ENCODE peak calls at places on chromosomes 7 and 10, in five cellular contexts. One of them, this sample, is unnamed.
A peak's percentile ranks its signal among the peaks of the same experiment; 100 is the strongest.

GRCh38 chr10:75398630-75399460 is 2.7 kb downstream of the ZNF503 start:
- DNase-seq in NCI-H1694 treated with DMSO at 0.1 percent for 48 hours: no peak
- DNase-seq in DMS53: peak; percentile 85
- DNase-seq in ovary: peak; percentile 56
- DNase-seq in endodermal cell: peak; percentile 81
- DNase-seq in this sample: no peak

GRCh38 chr10:56346845-56347415 is 14.1 kb downstream of the ZWINT start:
- DNase-seq in NCI-H1694 treated with DMSO at 0.1 percent for 48 hours: no peak
- DNase-seq in DMS53: peak; percentile 24
- DNase-seq in ovary: no peak
- DNase-seq in endodermal cell: no peak
- DNase-seq in this sample: peak; percentile 14

GRCh38 chr10:119807960-119808697 is 64.5 kb downstream of the MCMBP start:
- DNase-seq in NCI-H1694 treated with DMSO at 0.1 percent for 48 hours: no peak
- DNase-seq in DMS53: peak; percentile 15
- DNase-seq in ovary: no peak
- DNase-seq in endodermal cell: no peak
- DNase-seq in this sample: peak; percentile 70

GRCh38 chr7:43390601-43391000 is 192.3 kb upstream of the STK17A start:
- DNase-seq in NCI-H1694 treated with DMSO at 0.1 percent for 48 hours: no peak
- DNase-seq in DMS53: no peak
- DNase-seq in ovary: no peak
- DNase-seq in endodermal cell: no peak
- DNase-seq in this sample: no peak

GRCh38 chr10:118251791-118252190 is 90.3 kb downstream of the FAM204A start:
- DNase-seq in NCI-H1694 treated with DMSO at 0.1 percent for 48 hours: no peak
- DNase-seq in DMS53: no peak
- DNase-seq in ovary: no peak
- DNase-seq in endodermal cell: no peak
- DNase-seq in this sample: no peak

GRCh38 chr7:10677211-10677610 is 296.5 kb upstream of the PHF14 start:
- DNase-seq in NCI-H1694 treated with DMSO at 0.1 percent for 48 hours: peak; percentile 93
- DNase-seq in DMS53: no peak
- DNase-seq in ovary: no peak
- DNase-seq in endodermal cell: no peak
- DNase-seq in this sample: no peak

GRCh38 chr10:87092356-87092860 is 2.2 kb downstream of the GLUD1 start:
- DNase-seq in NCI-H1694 treated with DMSO at 0.1 percent for 48 hours: no peak
- DNase-seq in DMS53: peak; percentile 28
- DNase-seq in ovary: no peak
- DNase-seq in endodermal cell: no peak
- DNase-seq in this sample: peak; percentile 5

GRCh38 chr10:132926777-132927650 is 15.4 kb downstream of the CFAP46 start:
- DNase-seq in NCI-H1694 treated with DMSO at 0.1 percent for 48 hours: no peak
- DNase-seq in DMS53: no peak
- DNase-seq in ovary: no peak
- DNase-seq in endodermal cell: no peak
- DNase-seq in this sample: no peak

GRCh38 chr7:28709756-28710155 is 248.4 kb downstream of the TRIL start:
- DNase-seq in NCI-H1694 treated with DMSO at 0.1 percent for 48 hours: no peak
- DNase-seq in DMS53: no peak
- DNase-seq in ovary: no peak
- DNase-seq in endodermal cell: no peak
- DNase-seq in this sample: no peak

GRCh38 chr10:30803901-30804322 is 174.4 kb upstream of the LYZL2 start:
- DNase-seq in NCI-H1694 treated with DMSO at 0.1 percent for 48 hours: no peak
- DNase-seq in DMS53: no peak
- DNase-seq in ovary: peak; percentile 67
- DNase-seq in endodermal cell: no peak
- DNase-seq in this sample: peak; percentile 80

GRCh38 chr10:112461029-112461887 is 14.2 kb downstream of the VTI1A start:
- DNase-seq in NCI-H1694 treated with DMSO at 0.1 percent for 48 hours: no peak
- DNase-seq in DMS53: peak; percentile 43
- DNase-seq in ovary: no peak
- DNase-seq in endodermal cell: no peak
- DNase-seq in this sample: peak; percentile 84

GRCh38 chr7:131235489-131236317 is 92.0 kb upstream of the MKLN1 start:
- DNase-seq in NCI-H1694 treated with DMSO at 0.1 percent for 48 hours: no peak
- DNase-seq in DMS53: peak; percentile 94
- DNase-seq in ovary: no peak
- DNase-seq in endodermal cell: peak; percentile 57
- DNase-seq in this sample: peak; percentile 97

GRCh38 chr7:82450759-82451158 is 7.2 kb upstream of the CACNA2D1 start:
- DNase-seq in NCI-H1694 treated with DMSO at 0.1 percent for 48 hours: no peak
- DNase-seq in DMS53: no peak
- DNase-seq in ovary: no peak
- DNase-seq in endodermal cell: no peak
- DNase-seq in this sample: no peak

GRCh38 chr7:52838981-52839411 is 196.4 kb upstream of the POM121L12 start:
- DNase-seq in NCI-H1694 treated with DMSO at 0.1 percent for 48 hours: no peak
- DNase-seq in DMS53: no peak
- DNase-seq in ovary: no peak
- DNase-seq in endodermal cell: no peak
- DNase-seq in this sample: no peak

GRCh38 chr7:117775826-117776623 is 97.2 kb downstream of the CTTNBP2 start:
- DNase-seq in NCI-H1694 treated with DMSO at 0.1 percent for 48 hours: no peak
- DNase-seq in DMS53: no peak
- DNase-seq in ovary: no peak
- DNase-seq in endodermal cell: no peak
- DNase-seq in this sample: no peak

GRCh38 chr7:155741805-155742204 is 70.5 kb downstream of the SHH start:
- DNase-seq in NCI-H1694 treated with DMSO at 0.1 percent for 48 hours: no peak
- DNase-seq in DMS53: no peak
- DNase-seq in ovary: no peak
- DNase-seq in endodermal cell: no peak
- DNase-seq in this sample: no peak

GRCh38 chr10:45375716-45376231 is 1.8 kb downstream of the ALOX5 start:
- DNase-seq in NCI-H1694 treated with DMSO at 0.1 percent for 48 hours: no peak
- DNase-seq in DMS53: no peak
- DNase-seq in ovary: no peak
- DNase-seq in endodermal cell: peak; percentile 24
- DNase-seq in this sample: no peak

GRCh38 chr10:11546581-11546980 is 64.9 kb downstream of the USP6NL start:
- DNase-seq in NCI-H1694 treated with DMSO at 0.1 percent for 48 hours: no peak
- DNase-seq in DMS53: no peak
- DNase-seq in ovary: no peak
- DNase-seq in endodermal cell: no peak
- DNase-seq in this sample: peak; percentile 47

GRCh38 chr10:78931333-78932083 is 137.3 kb upstream of the ZMIZ1 start:
- DNase-seq in NCI-H1694 treated with DMSO at 0.1 percent for 48 hours: no peak
- DNase-seq in DMS53: no peak
- DNase-seq in ovary: peak; percentile 86
- DNase-seq in endodermal cell: peak; percentile 64
- DNase-seq in this sample: peak; percentile 89

GRCh38 chr10:71429929-71430328 is 33.2 kb downstream of the CDH23 start:
- DNase-seq in NCI-H1694 treated with DMSO at 0.1 percent for 48 hours: no peak
- DNase-seq in DMS53: no peak
- DNase-seq in ovary: peak; percentile 7
- DNase-seq in endodermal cell: peak; percentile 82
- DNase-seq in this sample: no peak

GRCh38 chr10:5906651-5907050 is 16.6 kb downstream of the FBH1 start:
- DNase-seq in NCI-H1694 treated with DMSO at 0.1 percent for 48 hours: no peak
- DNase-seq in DMS53: no peak
- DNase-seq in ovary: no peak
- DNase-seq in endodermal cell: no peak
- DNase-seq in this sample: no peak

GRCh38 chr10:14468022-14468421 is 137.3 kb upstream of the FRMD4A start:
- DNase-seq in NCI-H1694 treated with DMSO at 0.1 percent for 48 hours: peak; percentile 93
- DNase-seq in DMS53: no peak
- DNase-seq in ovary: no peak
- DNase-seq in endodermal cell: no peak
- DNase-seq in this sample: no peak

GRCh38 chr10:73413108-73413527 is 740 bp downstream of the ANXA7 start:
- DNase-seq in NCI-H1694 treated with DMSO at 0.1 percent for 48 hours: peak; percentile 32
- DNase-seq in DMS53: peak; percentile 92
- DNase-seq in ovary: no peak
- DNase-seq in endodermal cell: peak; percentile 75
- DNase-seq in this sample: peak; percentile 45

GRCh38 chr7:3520206-3520605 is 219.2 kb downstream of the SDK1 start:
- DNase-seq in NCI-H1694 treated with DMSO at 0.1 percent for 48 hours: no peak
- DNase-seq in DMS53: peak; percentile 83
- DNase-seq in ovary: no peak
- DNase-seq in endodermal cell: no peak
- DNase-seq in this sample: no peak

GRCh38 chr7:142714375-142714774 is 34.9 kb upstream of the PRSS1 start:
- DNase-seq in NCI-H1694 treated with DMSO at 0.1 percent for 48 hours: no peak
- DNase-seq in DMS53: no peak
- DNase-seq in ovary: no peak
- DNase-seq in endodermal cell: no peak
- DNase-seq in this sample: no peak

GRCh38 chr7:99040104-99040958 is 103.6 kb downstream of the SMURF1 start:
- DNase-seq in NCI-H1694 treated with DMSO at 0.1 percent for 48 hours: peak; percentile 76
- DNase-seq in DMS53: peak; percentile 93
- DNase-seq in ovary: peak; percentile 80
- DNase-seq in endodermal cell: peak; percentile 94
- DNase-seq in this sample: peak; percentile 83

GRCh38 chr7:107080099-107080505 is 35.6 kb downstream of the PRKAR2B start:
- DNase-seq in NCI-H1694 treated with DMSO at 0.1 percent for 48 hours: no peak
- DNase-seq in DMS53: no peak
- DNase-seq in ovary: no peak
- DNase-seq in endodermal cell: no peak
- DNase-seq in this sample: no peak

GRCh38 chr7:80392229-80393169 is 119.4 kb downstream of the GNAT3 start:
- DNase-seq in NCI-H1694 treated with DMSO at 0.1 percent for 48 hours: peak; percentile 68
- DNase-seq in DMS53: peak; percentile 75
- DNase-seq in ovary: no peak
- DNase-seq in endodermal cell: no peak
- DNase-seq in this sample: peak; percentile 38